ENCODE peak calls at places on chromosomes 13 and 19, in four cellular contexts. X is cardiac muscle cell, F is GM19239, G is PC-3. D is an unnamed sample.
A peak's percentile ranks its signal among the peaks of the same experiment; 100 is the strongest.

GRCh38 chr13:46641274-46642081 is 88.5 kb downstream of the LRCH1 start:
- DNase-seq in X (no peak), F (no peak), G (no peak), D (peak; percentile 50)

GRCh38 chr19:28569132-28570114 is 643.5 kb downstream of the UQCRFS1 start:
- DNase-seq in F (no peak), X (no peak), G (no peak), D (no peak)

GRCh38 chr13:98997738-98998641 is 20.1 kb upstream of the DOCK9 start:
- DNase-seq in G (peak; percentile 66), X (no peak), F (no peak), D (no peak)

GRCh38 chr19:49335071-49335783 is at the start of gene CD37:
- DNase-seq in F (peak; percentile 60), G (no peak), X (no peak), D (no peak)

GRCh38 chr13:51976423-51976822 is 34.8 kb downstream of the ATP7B start:
- DNase-seq in F (no peak), G (peak; percentile 18), X (no peak), D (no peak)

GRCh38 chr19:37519890-37520289 is 13.2 kb downstream of the ZNF793 start:
- DNase-seq in F (no peak), G (peak; percentile 3), X (no peak), D (peak; percentile 35)

GRCh38 chr19:6047741-6048231 is 62.5 kb downstream of the RFX2 start:
- DNase-seq in F (no peak), G (peak; percentile 80), X (peak; percentile 70), D (peak; percentile 51)

GRCh38 chr19:12868540-12869112 is 12.6 kb downstream of the DNASE2 start:
- DNase-seq in G (peak; percentile 36), X (no peak), F (no peak), D (peak; percentile 29)

GRCh38 chr19:32437096-32437495 is 31.5 kb downstream of the DPY19L3 start:
- DNase-seq in F (no peak), X (no peak), G (no peak), D (no peak)

GRCh38 chr13:113413898-113414282 is 39.4 kb downstream of the ADPRHL1 start:
- DNase-seq in G (no peak), X (no peak), F (no peak), D (peak; percentile 25)

GRCh38 chr19:32164384-32164992 is 180.9 kb upstream of the ZNF507 start:
- DNase-seq in F (no peak), G (no peak), X (no peak), D (no peak)

GRCh38 chr19:13765395-13766094 is 1.2 kb downstream of the MRI1 start:
- DNase-seq in X (no peak), G (peak; percentile 35), F (no peak), D (no peak)

GRCh38 chr19:18466354-18466753 is 28.4 kb upstream of the ISYNA1 start:
- DNase-seq in G (no peak), X (no peak), F (no peak), D (no peak)

GRCh38 chr13:87324558-87324957 is 346.6 kb upstream of the SLITRK5 start:
- DNase-seq in X (no peak), G (no peak), F (no peak), D (no peak)

GRCh38 chr19:6065685-6066365 is 44.5 kb downstream of the RFX2 start:
- DNase-seq in G (peak; percentile 76), X (no peak), F (no peak), D (peak; percentile 58)

GRCh38 chr13:66915596-66916185 is 314.4 kb downstream of the PCDH9 start:
- DNase-seq in X (no peak), G (peak; percentile 24), F (no peak), D (peak; percentile 66)

GRCh38 chr19:34838753-34839431 is 65.9 kb upstream of the ZNF599 start:
- DNase-seq in G (no peak), F (no peak), X (peak; percentile 55), D (peak; percentile 17)

GRCh38 chr19:18910801-18911436 is 8.3 kb downstream of the COPE start:
- DNase-seq in G (no peak), X (no peak), F (no peak), D (no peak)

GRCh38 chr13:27820524-27821482 is 28.5 kb downstream of the GSX1 start:
- DNase-seq in F (no peak), X (no peak), G (no peak), D (peak; percentile 13)

GRCh38 chr19:10430505-10431253 is 10.3 kb downstream of the PDE4A start:
- DNase-seq in F (no peak), X (peak; percentile 30), G (peak; percentile 30), D (peak; percentile 64)

GRCh38 chr19:5661483-5661882 is 18.8 kb downstream of the MICOS13 start:
- DNase-seq in X (no peak), G (no peak), F (no peak), D (no peak)

GRCh38 chr19:5587661-5588060 is 19.9 kb upstream of the TINCR start:
- DNase-seq in F (no peak), G (no peak), X (no peak), D (no peak)

GRCh38 chr19:5913739-5914357 is at the start of gene CAPS:
- DNase-seq in X (no peak), G (peak; percentile 97), F (no peak), D (peak; percentile 82)

GRCh38 chr13:50285283-50285682 is 270.0 kb downstream of the KCNRG start:
- DNase-seq in G (no peak), X (no peak), F (no peak), D (no peak)

GRCh38 chr19:47389150-47389556 is 30.2 kb downstream of the MEIS3 start:
- DNase-seq in X (no peak), F (no peak), G (no peak), D (no peak)

GRCh38 chr13:30905932-30906383 is at the start of gene MEDAG:
- DNase-seq in G (no peak), X (no peak), F (no peak), D (peak; percentile 94)

GRCh38 chr19:40806385-40807146 is 7.6 kb downstream of the EGLN2 start:
- DNase-seq in F (peak; percentile 75), X (peak; percentile 77), G (no peak), D (peak; percentile 98)

GRCh38 chr13:46165485-46166220 is 16.3 kb downstream of the LCP1 start:
- DNase-seq in X (no peak), F (peak; percentile 40), G (peak; percentile 22), D (no peak)

GRCh38 chr13:84130739-84131138 is 248.5 kb upstream of the SLITRK1 start:
- DNase-seq in F (no peak), X (no peak), G (peak; percentile 52), D (no peak)